ENCODE peak calls at places on chromosome 6, in eight cellular contexts. One of them, this sample, is unnamed.

GRCh38 chr6:168366473-168366872 is 46.9 kb upstream of the DACT2 start:
- DNase-seq in astrocyte: no peak
- DNase-seq in PC-3: no peak
- DNase-seq in fibroblast of lung: no peak
- DNase-seq in neural progenitor cell: no peak
- DNase-seq in mammary epithelial cell: no peak
- DNase-seq in GM23248: no peak
- DNase-seq in MM.1S: no peak
- DNase-seq in this sample: no peak

GRCh38 chr6:15616266-15616665 is 46.6 kb downstream of the DTNBP1 start:
- DNase-seq in astrocyte: no peak
- DNase-seq in PC-3: no peak
- DNase-seq in fibroblast of lung: no peak
- DNase-seq in neural progenitor cell: no peak
- DNase-seq in mammary epithelial cell: no peak
- DNase-seq in GM23248: no peak
- DNase-seq in MM.1S: no peak
- DNase-seq in this sample: no peak

GRCh38 chr6:158018851-158019361 is 37.2 kb downstream of the SYNJ2 start:
- DNase-seq in astrocyte: peak; percentile 83
- DNase-seq in PC-3: no peak
- DNase-seq in fibroblast of lung: peak; percentile 87
- DNase-seq in neural progenitor cell: no peak
- DNase-seq in mammary epithelial cell: no peak
- DNase-seq in GM23248: peak; percentile 53
- DNase-seq in MM.1S: no peak
- DNase-seq in this sample: no peak

GRCh38 chr6:36659271-36659670 is 19.2 kb upstream of the CDKN1A start:
- DNase-seq in astrocyte: peak; percentile 64
- DNase-seq in PC-3: peak; percentile 15
- DNase-seq in fibroblast of lung: peak; percentile 75
- DNase-seq in neural progenitor cell: no peak
- DNase-seq in mammary epithelial cell: peak; percentile 75
- DNase-seq in GM23248: peak; percentile 97
- DNase-seq in MM.1S: no peak
- DNase-seq in this sample: no peak

GRCh38 chr6:170157567-170158218 is 133.2 kb downstream of the DLL1 start:
- DNase-seq in astrocyte: no peak
- DNase-seq in PC-3: no peak
- DNase-seq in fibroblast of lung: no peak
- DNase-seq in neural progenitor cell: no peak
- DNase-seq in mammary epithelial cell: no peak
- DNase-seq in GM23248: no peak
- DNase-seq in MM.1S: no peak
- DNase-seq in this sample: no peak

GRCh38 chr6:38182426-38182825 is 362.9 kb downstream of the ZFAND3 start:
- DNase-seq in astrocyte: no peak
- DNase-seq in PC-3: no peak
- DNase-seq in fibroblast of lung: no peak
- DNase-seq in neural progenitor cell: no peak
- DNase-seq in mammary epithelial cell: no peak
- DNase-seq in GM23248: no peak
- DNase-seq in MM.1S: no peak
- DNase-seq in this sample: no peak

GRCh38 chr6:116500969-116501433 is 10.4 kb upstream of the CALHM5 start:
- DNase-seq in astrocyte: no peak
- DNase-seq in PC-3: no peak
- DNase-seq in fibroblast of lung: peak; percentile 17
- DNase-seq in neural progenitor cell: no peak
- DNase-seq in mammary epithelial cell: peak; percentile 49
- DNase-seq in GM23248: peak; percentile 2
- DNase-seq in MM.1S: no peak
- DNase-seq in this sample: peak; percentile 1

GRCh38 chr6:129592516-129593232 is 117.3 kb downstream of the ARHGAP18 start:
- DNase-seq in astrocyte: no peak
- DNase-seq in PC-3: peak; percentile 50
- DNase-seq in fibroblast of lung: no peak
- DNase-seq in neural progenitor cell: no peak
- DNase-seq in mammary epithelial cell: peak; percentile 70
- DNase-seq in GM23248: peak; percentile 15
- DNase-seq in MM.1S: no peak
- DNase-seq in this sample: no peak

GRCh38 chr6:56334937-56335336 is 87.6 kb upstream of the COL21A1 start:
- DNase-seq in astrocyte: peak; percentile 79
- DNase-seq in PC-3: peak; percentile 92
- DNase-seq in fibroblast of lung: peak; percentile 83
- DNase-seq in neural progenitor cell: no peak
- DNase-seq in mammary epithelial cell: peak; percentile 84
- DNase-seq in GM23248: peak; percentile 88
- DNase-seq in MM.1S: no peak
- DNase-seq in this sample: peak; percentile 52

GRCh38 chr6:16058188-16058780 is 70.6 kb upstream of the MYLIP start:
- DNase-seq in astrocyte: no peak
- DNase-seq in PC-3: no peak
- DNase-seq in fibroblast of lung: no peak
- DNase-seq in neural progenitor cell: no peak
- DNase-seq in mammary epithelial cell: no peak
- DNase-seq in GM23248: no peak
- DNase-seq in MM.1S: peak; percentile 7
- DNase-seq in this sample: no peak

GRCh38 chr6:12572884-12573824 is 143.4 kb upstream of the PHACTR1 start:
- DNase-seq in astrocyte: peak; percentile 92
- DNase-seq in PC-3: peak; percentile 91
- DNase-seq in fibroblast of lung: peak; percentile 94
- DNase-seq in neural progenitor cell: no peak
- DNase-seq in mammary epithelial cell: peak; percentile 60
- DNase-seq in GM23248: peak; percentile 75
- DNase-seq in MM.1S: no peak
- DNase-seq in this sample: no peak

GRCh38 chr6:33404884-33405283 is 5.9 kb upstream of the PHF1 start:
- DNase-seq in astrocyte: no peak
- DNase-seq in PC-3: no peak
- DNase-seq in fibroblast of lung: no peak
- DNase-seq in neural progenitor cell: no peak
- DNase-seq in mammary epithelial cell: no peak
- DNase-seq in GM23248: no peak
- DNase-seq in MM.1S: no peak
- DNase-seq in this sample: no peak

GRCh38 chr6:21874372-21874771 is 280.8 kb downstream of the SOX4 start:
- DNase-seq in astrocyte: no peak
- DNase-seq in PC-3: no peak
- DNase-seq in fibroblast of lung: no peak
- DNase-seq in neural progenitor cell: no peak
- DNase-seq in mammary epithelial cell: peak; percentile 12
- DNase-seq in GM23248: no peak
- DNase-seq in MM.1S: no peak
- DNase-seq in this sample: no peak

GRCh38 chr6:117706504-117706903 is 31.2 kb downstream of the NUS1 start:
- DNase-seq in astrocyte: no peak
- DNase-seq in PC-3: no peak
- DNase-seq in fibroblast of lung: no peak
- DNase-seq in neural progenitor cell: no peak
- DNase-seq in mammary epithelial cell: no peak
- DNase-seq in GM23248: no peak
- DNase-seq in MM.1S: no peak
- DNase-seq in this sample: no peak

GRCh38 chr6:128919412-128919811 is 36.5 kb downstream of the LAMA2 start:
- DNase-seq in astrocyte: no peak
- DNase-seq in PC-3: no peak
- DNase-seq in fibroblast of lung: peak; percentile 19
- DNase-seq in neural progenitor cell: no peak
- DNase-seq in mammary epithelial cell: no peak
- DNase-seq in GM23248: peak; percentile 90
- DNase-seq in MM.1S: no peak
- DNase-seq in this sample: no peak

GRCh38 chr6:168574699-168575195 is 133.8 kb downstream of the SMOC2 start:
- DNase-seq in astrocyte: no peak
- DNase-seq in PC-3: no peak
- DNase-seq in fibroblast of lung: no peak
- DNase-seq in neural progenitor cell: peak; percentile 12
- DNase-seq in mammary epithelial cell: no peak
- DNase-seq in GM23248: no peak
- DNase-seq in MM.1S: no peak
- DNase-seq in this sample: no peak

GRCh38 chr6:169780571-169781091 is 29.2 kb downstream of the ERMARD start:
- DNase-seq in astrocyte: peak; percentile 66
- DNase-seq in PC-3: no peak
- DNase-seq in fibroblast of lung: peak; percentile 71
- DNase-seq in neural progenitor cell: no peak
- DNase-seq in mammary epithelial cell: no peak
- DNase-seq in GM23248: no peak
- DNase-seq in MM.1S: no peak
- DNase-seq in this sample: no peak

GRCh38 chr6:61809004-61809595 is 476.9 kb downstream of the KHDRBS2 start:
- DNase-seq in astrocyte: no peak
- DNase-seq in PC-3: peak; percentile 39
- DNase-seq in fibroblast of lung: no peak
- DNase-seq in neural progenitor cell: peak; percentile 37
- DNase-seq in mammary epithelial cell: peak; percentile 2
- DNase-seq in GM23248: peak; percentile 36
- DNase-seq in MM.1S: peak; percentile 52
- DNase-seq in this sample: no peak

GRCh38 chr6:110951008-110951407 is 7.5 kb upstream of the GTF3C6 start:
- DNase-seq in astrocyte: no peak
- DNase-seq in PC-3: no peak
- DNase-seq in fibroblast of lung: no peak
- DNase-seq in neural progenitor cell: no peak
- DNase-seq in mammary epithelial cell: no peak
- DNase-seq in GM23248: no peak
- DNase-seq in MM.1S: no peak
- DNase-seq in this sample: no peak

GRCh38 chr6:3296113-3296512 is 37.4 kb downstream of the PSMG4 start:
- DNase-seq in astrocyte: no peak
- DNase-seq in PC-3: no peak
- DNase-seq in fibroblast of lung: no peak
- DNase-seq in neural progenitor cell: no peak
- DNase-seq in mammary epithelial cell: no peak
- DNase-seq in GM23248: no peak
- DNase-seq in MM.1S: no peak
- DNase-seq in this sample: no peak

GRCh38 chr6:142030115-142030619 is 102.6 kb upstream of the GJE1 start:
- DNase-seq in astrocyte: peak; percentile 46
- DNase-seq in PC-3: no peak
- DNase-seq in fibroblast of lung: peak; percentile 62
- DNase-seq in neural progenitor cell: peak; percentile 78
- DNase-seq in mammary epithelial cell: no peak
- DNase-seq in GM23248: peak; percentile 56
- DNase-seq in MM.1S: no peak
- DNase-seq in this sample: no peak

GRCh38 chr6:24927234-24927955 is 8.4 kb downstream of the RIPOR2 start:
- DNase-seq in astrocyte: no peak
- DNase-seq in PC-3: no peak
- DNase-seq in fibroblast of lung: no peak
- DNase-seq in neural progenitor cell: no peak
- DNase-seq in mammary epithelial cell: no peak
- DNase-seq in GM23248: no peak
- DNase-seq in MM.1S: no peak
- DNase-seq in this sample: no peak

GRCh38 chr6:24926639-24927038 is 9.1 kb downstream of the RIPOR2 start:
- DNase-seq in astrocyte: no peak
- DNase-seq in PC-3: no peak
- DNase-seq in fibroblast of lung: no peak
- DNase-seq in neural progenitor cell: no peak
- DNase-seq in mammary epithelial cell: no peak
- DNase-seq in GM23248: no peak
- DNase-seq in MM.1S: no peak
- DNase-seq in this sample: no peak

GRCh38 chr6:24925661-24926060 is 10.1 kb downstream of the RIPOR2 start:
- DNase-seq in astrocyte: no peak
- DNase-seq in PC-3: no peak
- DNase-seq in fibroblast of lung: no peak
- DNase-seq in neural progenitor cell: no peak
- DNase-seq in mammary epithelial cell: no peak
- DNase-seq in GM23248: no peak
- DNase-seq in MM.1S: no peak
- DNase-seq in this sample: no peak

GRCh38 chr6:24924956-24925355 is 10.8 kb downstream of the RIPOR2 start:
- DNase-seq in astrocyte: no peak
- DNase-seq in PC-3: peak; percentile 67
- DNase-seq in fibroblast of lung: no peak
- DNase-seq in neural progenitor cell: no peak
- DNase-seq in mammary epithelial cell: peak; percentile 12
- DNase-seq in GM23248: no peak
- DNase-seq in MM.1S: no peak
- DNase-seq in this sample: no peak

GRCh38 chr6:24926192-24926591 is 9.6 kb downstream of the RIPOR2 start:
- DNase-seq in astrocyte: no peak
- DNase-seq in PC-3: peak; percentile 49
- DNase-seq in fibroblast of lung: no peak
- DNase-seq in neural progenitor cell: no peak
- DNase-seq in mammary epithelial cell: no peak
- DNase-seq in GM23248: no peak
- DNase-seq in MM.1S: no peak
- DNase-seq in this sample: no peak
- H4K20me1 ChIP-seq in astrocyte: no peaks in the 10 kb centered on the region
- H4K20me1 ChIP-seq in PC-3: no peaks in the 10 kb centered on the region
- H4K20me1 ChIP-seq in fibroblast of lung: no peaks in the 10 kb centered on the region
- H4K20me1 ChIP-seq in neural progenitor cell: no peaks in the 10 kb centered on the region
- H4K20me1 ChIP-seq in mammary epithelial cell: no peaks in the 10 kb centered on the region
- H4K20me1 ChIP-seq in GM23248: no peaks in the 10 kb centered on the region
- H4K20me1 ChIP-seq in MM.1S: peaks cover 2% of the 10 kb centered on the region
- H4K20me1 ChIP-seq in this sample: no peaks in the 10 kb centered on the region

DNA sequence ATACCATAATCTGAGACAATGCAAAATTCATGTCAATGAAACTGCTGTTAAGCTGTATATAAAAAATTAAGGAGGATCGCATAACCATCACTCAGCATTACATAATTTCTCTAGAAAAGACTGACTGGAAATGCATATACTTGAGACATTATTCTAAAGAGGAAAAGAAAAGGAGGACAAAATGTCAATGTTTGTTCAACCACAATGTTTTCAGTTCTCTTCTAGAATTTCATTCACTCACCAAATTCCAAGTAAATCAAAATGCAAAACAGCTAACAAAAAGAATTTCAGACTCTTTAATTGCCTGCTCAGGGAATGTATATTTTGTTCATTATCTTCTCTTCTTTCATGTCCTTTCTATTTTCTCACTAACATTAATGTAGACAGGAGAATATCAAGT is 106.2 kb upstream of the CCDC28A start:
- DNase-seq in astrocyte: no peak
- DNase-seq in PC-3: no peak
- DNase-seq in fibroblast of lung: no peak
- DNase-seq in neural progenitor cell: no peak
- DNase-seq in mammary epithelial cell: no peak
- DNase-seq in GM23248: no peak
- DNase-seq in MM.1S: no peak
- DNase-seq in this sample: no peak
- H3K9ac ChIP-seq in astrocyte: no peak overlapping the region
- H3K9ac ChIP-seq in PC-3: no peak overlapping the region
- H3K9ac ChIP-seq in fibroblast of lung: no peak overlapping the region
- H3K9ac ChIP-seq in neural progenitor cell: no peak overlapping the region
- H3K9ac ChIP-seq in mammary epithelial cell: no peak overlapping the region
- H3K9ac ChIP-seq in GM23248: no peak overlapping the region
- H3K9ac ChIP-seq in MM.1S: no peak overlapping the region
- H3K9ac ChIP-seq in this sample: no peak overlapping the region

GRCh38 chr6:82363368-82364086 is at the start of gene TPBG:
- DNase-seq in astrocyte: peak; percentile 85
- DNase-seq in PC-3: peak; percentile 69
- DNase-seq in fibroblast of lung: peak; percentile 87
- DNase-seq in neural progenitor cell: peak; percentile 94
- DNase-seq in mammary epithelial cell: peak; percentile 88
- DNase-seq in GM23248: peak; percentile 87
- DNase-seq in MM.1S: peak; percentile 58
- DNase-seq in this sample: no peak
- TF ChIP-seq EZH2 in astrocyte: no peak
- TF ChIP-seq EZH2 in PC-3: no peak
- TF ChIP-seq EZH2 in fibroblast of lung: no peak
- TF ChIP-seq EZH2 in neural progenitor cell: no peak
- TF ChIP-seq EZH2 in mammary epithelial cell: no peak
- TF ChIP-seq EZH2 in GM23248: no peak
- TF ChIP-seq EZH2 in MM.1S: no peak
- TF ChIP-seq EZH2 in this sample: no peak

GRCh38 chr6:161403717-161404116 is 129.9 kb upstream of the AGPAT4 start:
- DNase-seq in astrocyte: no peak
- DNase-seq in PC-3: no peak
- DNase-seq in fibroblast of lung: no peak
- DNase-seq in neural progenitor cell: no peak
- DNase-seq in mammary epithelial cell: no peak
- DNase-seq in GM23248: no peak
- DNase-seq in MM.1S: no peak
- DNase-seq in this sample: no peak
- H4K20me1 ChIP-seq in astrocyte: no peaks in the 10 kb centered on the region
- H4K20me1 ChIP-seq in PC-3: no peaks in the 10 kb centered on the region
- H4K20me1 ChIP-seq in fibroblast of lung: no peaks in the 10 kb centered on the region
- H4K20me1 ChIP-seq in neural progenitor cell: no peaks in the 10 kb centered on the region
- H4K20me1 ChIP-seq in mammary epithelial cell: no peaks in the 10 kb centered on the region
- H4K20me1 ChIP-seq in GM23248: no peaks in the 10 kb centered on the region
- H4K20me1 ChIP-seq in MM.1S: no peaks in the 10 kb centered on the region
- H4K20me1 ChIP-seq in this sample: no peaks in the 10 kb centered on the region